ENCODE peak calls at places on chromosomes 4 and X, in five cellular contexts. A is PC-3, V is cardiac muscle cell, C is MM.1S, L is tibial artery. Z is an unnamed sample.

GRCh38 chr4:112766422-112766821 is 129.5 kb downstream of the LARP7 start:
- DNase-seq in A (peak), V (peak), C (peak), L (no peak), Z (no peak)

GRCh38 chr4:5114911-5115310 is 63.6 kb downstream of the STK32B start:
- DNase-seq in A (no peak), V (no peak), C (no peak), L (no peak), Z (no peak)

GRCh38 chr4:54941994-54942552 is 183.3 kb downstream of the KDR start:
- DNase-seq in A (no peak), V (peak), C (no peak), L (no peak), Z (no peak)

GRCh38 chr4:120921456-120922389 is 803 bp downstream of the PRDM5 start:
- DNase-seq in A (peak), V (peak), C (peak), L (peak), Z (no peak)

GRCh38 chrX:63784902-63785692 is at the start of gene ARHGEF9:
- DNase-seq in A (no peak), V (peak), C (no peak), L (peak), Z (no peak)

GRCh38 chr4:161189286-161190134 is 974.3 kb downstream of the FSTL5 start:
- DNase-seq in A (no peak), V (no peak), C (no peak), L (no peak), Z (no peak)

GRCh38 chrX:129772796-129773431 is 6.8 kb upstream of the SASH3 start:
- DNase-seq in A (no peak), V (no peak), C (peak), L (peak), Z (peak)

GRCh38 chrX:100479329-100479728 is 69.3 kb upstream of the PCDH19 start:
- DNase-seq in A (no peak), V (no peak), C (no peak), L (no peak), Z (no peak)

GRCh38 chr4:179125870-179126269 is 1683.6 kb upstream of the AGA start:
- DNase-seq in A (no peak), V (no peak), C (no peak), L (no peak), Z (no peak)

GRCh38 chr4:32826169-32826568 is 2106.0 kb downstream of the PCDH7 start:
- DNase-seq in A (peak), V (no peak), C (no peak), L (no peak), Z (no peak)

GRCh38 chr4:94791701-94792100 is 33.9 kb downstream of the BMPR1B start:
- DNase-seq in A (no peak), V (no peak), C (no peak), L (no peak), Z (no peak)

GRCh38 chrX:43643201-43643600 is 12.9 kb upstream of the MAOA start:
- DNase-seq in A (no peak), V (peak), C (no peak), L (no peak), Z (no peak)

GRCh38 chr4:158624889-158625478 is 46.7 kb downstream of the C4orf46 start:
- DNase-seq in A (peak), V (peak), C (peak), L (no peak), Z (no peak)

GRCh38 chr4:181968371-181968770 is 274.8 kb upstream of the TENM3 start:
- DNase-seq in A (no peak), V (peak), C (no peak), L (no peak), Z (no peak)

GRCh38 chr4:69617083-69617694 is 22.3 kb downstream of the UGT2A2 start:
- DNase-seq in A (peak), V (peak), C (peak), L (no peak), Z (no peak)

GRCh38 chr4:83174844-83175414 is 60.4 kb upstream of the PLAC8 start:
- DNase-seq in A (no peak), V (no peak), C (no peak), L (no peak), Z (no peak)

GRCh38 chrX:15971696-15972095 is 117.1 kb upstream of the AP1S2 start:
- DNase-seq in A (peak), V (no peak), C (no peak), L (no peak), Z (no peak)

GRCh38 chr4:107579099-107579498 is 140.9 kb downstream of the PAPSS1 start:
- DNase-seq in A (no peak), V (no peak), C (no peak), L (no peak), Z (no peak)

GRCh38 chr4:152014280-152014679 is 253.5 kb upstream of the GATB start:
- DNase-seq in A (no peak), V (no peak), C (peak), L (no peak), Z (no peak)

GRCh38 chrX:46381630-46382029 is 163.6 kb downstream of the ZNF674 start:
- DNase-seq in A (peak), V (peak), C (peak), L (no peak), Z (no peak)

GRCh38 chr4:88138561-88138960 is 19.9 kb downstream of the ABCG2 start:
- DNase-seq in A (peak), V (peak), C (no peak), L (no peak), Z (no peak)

GRCh38 chrX:29044802-29045201 is 457.6 kb downstream of the IL1RAPL1 start:
- DNase-seq in A (peak), V (peak), C (no peak), L (no peak), Z (no peak)

GRCh38 chrX:148020329-148020728 is 39.2 kb downstream of the FMR1NB start:
- DNase-seq in A (no peak), V (no peak), C (no peak), L (no peak), Z (no peak)

GRCh38 chr4:140300271-140300970 is 73.0 kb upstream of the SCOC start:
- DNase-seq in A (peak), V (peak), C (no peak), L (no peak), Z (no peak)

GRCh38 chr4:178426871-178427270 is 984.6 kb upstream of the AGA start:
- DNase-seq in A (no peak), V (no peak), C (no peak), L (no peak), Z (no peak)

GRCh38 chr4:1728061-1728980 is 7.0 kb downstream of the TACC3 start:
- DNase-seq in A (no peak), V (no peak), C (no peak), L (no peak), Z (no peak)
- TF ChIP-seq CTCF in A (no peak), V (no peak), C (no peak), L (no peak), Z (no peak)

GRCh38 chr4:131091896-131092295 is 1995.9 kb downstream of the C4orf33 start:
- DNase-seq in A (peak), V (peak), C (peak), L (no peak), Z (no peak)
- TF ChIP-seq CTCF in A (peak), V (peak), C (peak), L (no peak), Z (no peak)

DNA sequence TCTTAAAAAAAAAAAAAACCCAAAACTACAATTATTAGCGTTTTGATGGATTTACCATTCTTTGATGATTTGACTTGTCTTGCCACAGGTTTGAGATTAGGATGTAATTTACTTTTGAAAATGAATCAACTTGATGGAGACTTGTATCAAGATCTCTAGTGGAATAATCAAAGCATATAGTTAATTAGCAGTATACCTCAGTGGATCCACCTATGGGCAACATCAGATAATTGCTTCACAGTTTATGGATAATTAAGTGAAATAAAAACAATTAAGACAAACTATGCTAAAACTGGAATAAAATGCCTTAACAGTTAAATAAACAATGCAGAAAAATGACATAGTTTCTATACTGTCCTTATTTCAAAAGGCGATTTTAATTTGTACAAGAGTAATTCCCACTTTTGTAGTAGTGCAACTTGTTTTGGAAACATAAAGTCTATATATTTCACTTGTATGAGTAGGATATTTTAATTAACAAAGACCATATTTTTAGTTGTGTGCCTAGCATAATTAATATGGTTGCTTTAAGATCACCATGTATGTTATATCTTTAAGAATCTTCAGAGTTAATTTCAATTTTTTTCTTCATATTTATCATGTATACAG is 4.2 kb downstream of the CPEB2 start:
- DNase-seq in A (peak), V (peak), C (peak), L (no peak), Z (no peak)
- TF ChIP-seq CTCF in A (peak), V (peak), C (peak), L (peak), Z (peak)

GRCh38 chr4:156475322-156475721 is 496.3 kb downstream of the PDGFC start:
- DNase-seq in A (peak), V (peak), C (peak), L (no peak), Z (no peak)
- TF ChIP-seq CTCF in A (peak), V (peak), C (peak), L (peak), Z (peak)